ENCODE peak calls at places on chromosomes 6 and 20, in four cellular contexts. J is psoas muscle, Z is AG04449, E is WTC11. L is an unnamed sample.

GRCh38 chr6:133923938-133924593 is 29.0 kb upstream of the TBPL1 start:
- DNase-seq in J (peak; percentile 29), E (peak; percentile 65), Z (peak; percentile 33), L (peak; percentile 53)

GRCh38 chr6:104956663-104957294 is at the start of gene LIN28B:
- DNase-seq in E (no peak), J (no peak), Z (no peak), L (no peak)

GRCh38 chr6:1757133-1757532 is 147.4 kb downstream of the FOXC1 start:
- DNase-seq in E (no peak), J (no peak), Z (no peak), L (no peak)

GRCh38 chr20:38633577-38634093 is 32.0 kb downstream of the ARHGAP40 start:
- DNase-seq in Z (no peak), J (no peak), E (peak; percentile 79), L (no peak)

GRCh38 chr20:47680804-47681529 is 104.3 kb downstream of the SULF2 start:
- DNase-seq in Z (no peak), E (no peak), J (no peak), L (no peak)

GRCh38 chr6:5435449-5435848 is 174.1 kb downstream of the FARS2 start:
- DNase-seq in Z (peak; percentile 57), J (no peak), E (no peak), L (peak; percentile 52)

GRCh38 chr6:133837801-133838349 is 51.0 kb upstream of the TCF21 start:
- DNase-seq in E (peak; percentile 90), J (peak; percentile 40), Z (no peak), L (no peak)

GRCh38 chr20:53547664-53548239 is 45.9 kb downstream of the ZNF217 start:
- DNase-seq in E (peak; percentile 39), J (no peak), Z (peak; percentile 29), L (peak; percentile 35)

GRCh38 chr20:12722096-12722495 is 286.7 kb upstream of the SPTLC3 start:
- DNase-seq in J (no peak), E (no peak), Z (no peak), L (no peak)

GRCh38 chr6:75563032-75563431 is 38.6 kb upstream of the SENP6 start:
- DNase-seq in J (no peak), E (peak; percentile 15), Z (no peak), L (no peak)

GRCh38 chr6:14117158-14118090 is at the start of gene CD83:
- DNase-seq in Z (no peak), J (peak; percentile 73), E (peak; percentile 56), L (no peak)

GRCh38 chr6:24719125-24719931 is at the start of gene C6orf62:
- DNase-seq in J (no peak), Z (no peak), E (no peak), L (no peak)

GRCh38 chr6:148840256-148840655 is 93.4 kb downstream of the UST start:
- DNase-seq in J (no peak), E (no peak), Z (no peak), L (no peak)

GRCh38 chr20:34536798-34537394 is 20.7 kb downstream of the DYNLRB1 start:
- DNase-seq in Z (no peak), J (peak; percentile 44), E (peak; percentile 70), L (no peak)

GRCh38 chr20:51727872-51728271 is 40.3 kb downstream of the ATP9A start:
- DNase-seq in J (no peak), Z (no peak), E (no peak), L (no peak)

GRCh38 chr6:106692112-106692822 is 62.9 kb downstream of the QRSL1 start:
- DNase-seq in J (no peak), Z (peak; percentile 26), E (peak; percentile 50), L (peak; percentile 14)

GRCh38 chr20:60410865-60411264 is 452.6 kb downstream of the CDH26 start:
- DNase-seq in J (no peak), E (no peak), Z (no peak), L (no peak)

GRCh38 chr6:105384004-105384403 is 18.9 kb downstream of the PREP start:
- DNase-seq in Z (no peak), J (no peak), E (no peak), L (no peak)

GRCh38 chr6:9138856-9139426 is 703.6 kb upstream of the SLC35B3 start:
- DNase-seq in E (no peak), J (no peak), Z (no peak), L (no peak)

GRCh38 chr6:169212436-169212835 is 41.2 kb downstream of the THBS2 start:
- DNase-seq in Z (no peak), E (no peak), J (no peak), L (no peak)

GRCh38 chr6:53238311-53238710 is 89.7 kb upstream of the GCM1 start:
- DNase-seq in Z (no peak), J (no peak), E (no peak), L (no peak)

GRCh38 chr6:43226192-43226851 is 3.0 kb downstream of the DNPH1 start:
- DNase-seq in E (no peak), J (no peak), Z (no peak), L (no peak)
- TF ChIP-seq CTCF in E (no peak), J (no peak), Z (no peak), L (no peak)

GRCh38 chr6:71886184-71887005 is at the start of gene RIMS1:
- DNase-seq in J (peak; percentile 19), E (peak; percentile 68), Z (no peak), L (no peak)

GRCh38 chr6:71889366-71889765 is 3.0 kb downstream of the RIMS1 start:
- DNase-seq in E (no peak), Z (no peak), J (no peak), L (no peak)

GRCh38 chr6:71888720-71889340 is 2.5 kb downstream of the RIMS1 start:
- DNase-seq in Z (no peak), E (no peak), J (no peak), L (no peak)

GRCh38 chr6:71887744-71888115 is 1.4 kb downstream of the RIMS1 start:
- DNase-seq in E (no peak), J (no peak), Z (no peak), L (no peak)

DNA sequence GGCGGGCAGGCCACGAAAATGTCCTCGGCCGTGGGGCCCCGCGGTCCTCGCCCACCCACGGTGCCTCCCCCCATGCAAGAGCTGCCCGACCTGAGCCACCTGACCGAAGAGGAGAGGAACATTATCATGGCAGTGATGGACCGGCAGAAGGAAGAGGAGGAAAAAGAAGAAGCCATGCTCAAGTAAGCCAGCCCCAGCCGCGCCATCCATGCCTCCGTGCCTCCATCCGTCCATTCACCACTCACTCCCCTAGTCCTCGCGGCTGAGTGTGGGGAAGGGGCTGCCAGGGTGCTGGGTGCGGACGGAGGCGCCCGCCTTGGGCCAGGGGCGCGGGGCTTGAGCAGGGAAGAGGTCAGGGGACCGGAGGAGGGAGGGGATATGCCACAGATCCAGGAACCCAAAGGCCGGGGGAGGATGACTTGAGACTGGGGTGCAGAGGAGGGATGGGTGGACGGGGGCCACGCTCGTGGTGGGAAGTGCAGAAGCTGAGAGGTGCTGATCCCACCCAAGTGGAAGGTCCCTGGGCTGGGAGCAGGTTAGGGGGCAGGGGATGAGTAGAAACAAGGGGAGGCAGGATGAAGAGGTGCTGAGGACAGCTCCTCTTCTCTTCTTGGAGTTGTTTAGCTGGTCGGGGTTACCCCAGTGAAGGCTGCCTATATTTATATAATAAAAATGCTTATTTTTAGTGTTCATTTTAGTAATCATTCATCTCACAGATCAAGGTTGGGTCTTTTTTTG is 825 bp downstream of the RIMS1 start:
- DNase-seq in J (no peak), E (peak; percentile 26), Z (no peak), L (no peak)
- TF ChIP-seq CTCF in J (no peak), E (no peak), Z (no peak), L (no peak)

DNA sequence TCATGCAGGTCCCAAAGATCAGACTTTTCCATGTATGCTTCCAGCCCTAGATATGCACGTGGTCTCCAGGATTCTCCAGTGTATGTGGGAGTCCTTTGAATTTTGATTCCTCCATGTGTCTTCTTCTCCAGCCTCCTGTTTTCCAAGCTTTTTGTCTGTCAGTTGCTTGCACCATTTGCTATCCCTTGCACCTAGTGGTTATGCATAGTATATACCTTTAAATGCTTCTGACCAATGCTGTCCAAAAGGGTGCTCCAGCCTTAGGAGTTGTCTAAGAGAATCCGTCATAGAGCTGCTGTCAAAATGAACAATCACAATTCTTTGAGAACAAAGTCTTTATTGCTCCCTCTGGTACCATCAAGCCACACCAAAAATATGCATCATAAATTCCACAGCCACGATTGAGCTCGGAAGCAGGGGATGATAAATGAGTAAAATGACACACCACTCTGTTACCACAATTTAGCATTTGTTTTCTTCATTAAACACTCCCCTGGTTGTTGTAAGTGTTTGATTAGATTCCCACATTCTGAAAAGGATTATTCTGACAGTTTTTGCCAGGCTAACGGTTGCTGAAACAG is 706.2 kb upstream of the GJE1 start:
- DNase-seq in E (no peak), Z (no peak), J (no peak), L (peak; percentile 11)
- TF ChIP-seq CTCF in E (no peak), Z (no peak), J (no peak), L (peak; percentile 5)

DNA sequence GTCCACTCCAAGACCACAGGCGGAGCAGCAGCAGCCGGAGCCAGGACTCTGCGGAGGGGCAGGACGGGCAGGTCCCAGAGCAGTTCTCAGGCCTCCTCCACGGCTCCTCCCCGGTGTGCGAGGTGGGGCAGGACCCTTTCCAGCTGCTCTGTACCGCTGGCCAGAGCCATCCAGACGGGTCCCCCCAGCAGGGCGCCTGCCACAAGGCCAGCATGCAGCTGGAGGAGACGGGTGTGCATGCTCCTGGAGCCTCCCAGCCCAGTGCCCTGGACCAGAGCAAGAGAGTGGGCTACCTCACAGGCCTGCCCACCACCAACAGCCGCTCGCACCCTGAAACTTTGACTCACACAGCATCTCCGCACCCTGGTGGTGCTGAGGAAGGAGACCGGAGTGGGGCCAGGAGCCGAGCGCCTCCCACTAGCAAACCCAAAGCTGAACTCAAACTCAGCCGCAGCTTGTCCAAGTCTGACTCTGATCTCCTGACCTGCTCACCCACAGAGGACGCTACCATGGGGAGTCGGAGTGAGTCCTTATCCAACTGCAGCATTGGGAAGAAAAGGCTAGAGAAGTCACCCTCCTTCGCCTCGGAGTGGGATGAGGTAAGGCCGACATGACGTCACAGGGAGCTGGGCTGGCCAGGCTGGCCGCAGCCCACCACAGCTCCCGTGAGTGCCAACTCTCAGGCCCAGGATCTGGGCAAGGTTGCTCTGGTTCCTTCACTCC is 123.5 kb downstream of the TCP11 start:
- DNase-seq in J (peak; percentile 51), E (no peak), Z (no peak), L (no peak)
- TF ChIP-seq CTCF in J (no peak), E (no peak), Z (no peak), L (peak; percentile 16)

DNA sequence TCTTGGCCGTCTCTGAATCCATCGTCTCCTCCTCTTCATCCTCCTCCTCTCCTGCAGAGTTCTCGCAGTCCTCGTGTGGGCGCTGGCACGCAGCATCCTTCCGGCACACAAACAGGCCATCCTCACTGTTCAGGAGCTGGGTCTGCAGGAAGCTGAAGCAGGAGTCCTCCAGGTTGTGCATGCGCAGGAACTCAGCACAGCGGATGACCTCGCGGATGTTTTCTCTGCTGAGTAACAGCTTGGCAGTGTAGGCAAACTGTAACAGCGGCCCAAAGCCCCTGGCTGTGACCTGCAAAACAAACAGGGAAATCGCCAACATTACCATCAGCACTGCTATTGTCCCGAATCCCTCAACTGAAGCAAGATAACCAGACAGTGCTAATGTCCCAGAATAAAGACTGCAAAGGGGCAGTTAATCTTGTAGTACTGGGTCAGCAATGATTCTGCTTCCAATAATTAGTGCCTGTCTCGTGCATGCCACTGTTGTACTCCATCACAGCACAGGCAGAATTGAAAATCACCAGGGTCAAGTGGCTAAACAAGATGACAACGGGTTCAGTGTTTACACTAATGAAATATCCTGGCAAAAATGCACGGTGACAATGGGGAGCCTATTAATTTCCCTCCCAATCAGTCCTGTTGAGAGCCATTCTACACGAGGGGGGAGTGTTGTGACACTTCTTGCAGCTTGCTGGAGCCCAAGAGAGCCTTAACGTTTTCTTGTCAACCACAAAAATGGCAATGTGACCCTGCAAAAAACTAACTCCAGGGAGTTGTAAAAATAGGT is 57.5 kb downstream of the GJA10 start:
- DNase-seq in Z (no peak), E (peak; percentile 50), J (no peak), L (no peak)
- TF ChIP-seq CTCF in Z (no peak), E (no peak), J (no peak), L (no peak)